ENCODE peak calls at places on chromosomes 3 and 15, in seven cellular contexts. I is A549; J is ascending aorta; R is left ventricle myocardium inferior; N is CD8-positive, alpha-beta T cell; E is adrenal gland; W is psoas muscle. Z is an unnamed sample. For H3K4me1, the result is how much of the 10 kb centered on the place peaks cover.

GRCh38 chr3:74314696-74315095 is 299.8 kb downstream of the CNTN3 start:
- DNase-seq in I (no peak), J (no peak), R (no peak), N (no peak), E (no peak), W (no peak), Z (no peak)

GRCh38 chr3:40875581-40875980 is 323.7 kb upstream of the CTNNB1 start:
- DNase-seq in I (no peak), J (no peak), R (no peak), N (no peak), E (no peak), W (no peak), Z (no peak)

GRCh38 chr3:160697628-160698382 is 20.8 kb downstream of the ARL14 start:
- DNase-seq in I (no peak), J (no peak), R (no peak), N (no peak), E (peak), W (no peak), Z (no peak)

GRCh38 chr3:48142316-48142870 is 45.8 kb downstream of the CDC25A start:
- DNase-seq in I (no peak), J (no peak), R (no peak), N (no peak), E (no peak), W (no peak), Z (no peak)

GRCh38 chr3:191085091-191085490 is 114.0 kb upstream of the OSTN start:
- DNase-seq in I (no peak), J (no peak), R (no peak), N (no peak), E (no peak), W (no peak), Z (no peak)

GRCh38 chr15:81531141-81531592 is 157.2 kb upstream of the TMC3 start:
- DNase-seq in I (no peak), J (no peak), R (no peak), N (no peak), E (peak), W (no peak), Z (no peak)

GRCh38 chr15:78750566-78750965 is 60.7 kb downstream of the ADAMTS7 start:
- DNase-seq in I (no peak), J (peak), R (no peak), N (no peak), E (peak), W (no peak), Z (no peak)

GRCh38 chr3:102400142-102400541 is 34.7 kb upstream of the ZPLD1 start:
- DNase-seq in I (no peak), J (no peak), R (no peak), N (no peak), E (no peak), W (no peak), Z (no peak)

GRCh38 chr3:130759692-130760338 is 13.2 kb upstream of the PIK3R4 start:
- DNase-seq in I (peak), J (peak), R (no peak), N (peak), E (peak), W (peak), Z (no peak)

GRCh38 chr15:87711011-87711410 is 545.5 kb downstream of the NTRK3 start:
- DNase-seq in I (no peak), J (no peak), R (no peak), N (no peak), E (no peak), W (no peak), Z (no peak)

GRCh38 chr3:157087398-157088132 is 72.4 kb downstream of the CCNL1 start:
- DNase-seq in I (no peak), J (no peak), R (no peak), N (no peak), E (no peak), W (no peak), Z (no peak)

GRCh38 chr3:30511524-30512278 is 94.7 kb upstream of the TGFBR2 start:
- DNase-seq in I (peak), J (no peak), R (no peak), N (no peak), E (peak), W (peak), Z (no peak)

GRCh38 chr15:58232273-58233065 is 94.3 kb downstream of the AQP9 start:
- DNase-seq in I (no peak), J (no peak), R (no peak), N (no peak), E (no peak), W (no peak), Z (no peak)

GRCh38 chr3:20608054-20608738 is 422.2 kb upstream of the SGO1 start:
- DNase-seq in I (no peak), J (no peak), R (no peak), N (no peak), E (no peak), W (no peak), Z (no peak)

GRCh38 chr3:12661926-12662592 is 1.9 kb downstream of the RAF1 start:
- DNase-seq in I (no peak), J (no peak), R (no peak), N (no peak), E (no peak), W (no peak), Z (no peak)

GRCh38 chr15:59420108-59420507 is 17.9 kb upstream of the FAM81A start:
- DNase-seq in I (no peak), J (no peak), R (no peak), N (no peak), E (no peak), W (no peak), Z (no peak)

GRCh38 chr3:187971629-187972028 is 182.3 kb upstream of the LPP start:
- DNase-seq in I (no peak), J (no peak), R (no peak), N (no peak), E (no peak), W (no peak), Z (no peak)

GRCh38 chr15:36798366-36798765 is 218.9 kb downstream of the CDIN1 start:
- DNase-seq in I (peak), J (no peak), R (no peak), N (no peak), E (no peak), W (no peak), Z (no peak)

GRCh38 chr15:64706011-64706911 is 69.1 kb downstream of the RBPMS2 start:
- DNase-seq in I (no peak), J (no peak), R (no peak), N (no peak), E (no peak), W (no peak), Z (no peak)

GRCh38 chr3:74267583-74268184 is 346.8 kb downstream of the CNTN3 start:
- DNase-seq in I (peak), J (peak), R (no peak), N (no peak), E (peak), W (no peak), Z (peak)

GRCh38 chr3:43770426-43771103 is 79.8 kb downstream of the ABHD5 start:
- DNase-seq in I (peak), J (peak), R (peak), N (no peak), E (peak), W (peak), Z (peak)

GRCh38 chr3:142115927-142116668 is 33.2 kb downstream of the TFDP2 start:
- DNase-seq in I (no peak), J (no peak), R (no peak), N (no peak), E (no peak), W (no peak), Z (no peak)

GRCh38 chr15:31554261-31554660 is 227.6 kb downstream of the KLF13 start:
- DNase-seq in I (no peak), J (peak), R (peak), N (no peak), E (peak), W (peak), Z (no peak)

GRCh38 chr3:105483476-105483875 is 116.8 kb downstream of the ALCAM start:
- DNase-seq in I (no peak), J (no peak), R (no peak), N (no peak), E (no peak), W (no peak), Z (no peak)

GRCh38 chr3:15932348-15933300 is 134.8 kb upstream of the ANKRD28 start:
- DNase-seq in I (no peak), J (no peak), R (no peak), N (no peak), E (no peak), W (no peak), Z (no peak)

GRCh38 chr3:49017978-49018706 is at the start of gene DALRD3:
- DNase-seq in I (peak), J (peak), R (peak), N (peak), E (peak), W (peak), Z (no peak)

GRCh38 chr15:93722165-93722564 is 509.2 kb upstream of the MCTP2 start:
- DNase-seq in I (no peak), J (no peak), R (no peak), N (no peak), E (no peak), W (no peak), Z (no peak)

GRCh38 chr3:136734382-136735070 is 17.7 kb downstream of the STAG1 start:
- DNase-seq in I (no peak), J (no peak), R (no peak), N (no peak), E (no peak), W (no peak), Z (no peak)

GRCh38 chr15:60591491-60592385 is 112.8 kb upstream of the ICE2 start:
- DNase-seq in I (peak), J (peak), R (peak), N (peak), E (peak), W (peak), Z (no peak)

GRCh38 chr3:123719785-123720531 is 135.1 kb upstream of the HACD2 start:
- DNase-seq in I (no peak), J (peak), R (peak), N (no peak), E (no peak), W (no peak), Z (no peak)

GRCh38 chr3:18396428-18396827 is 28.7 kb downstream of the SATB1 start:
- DNase-seq in I (no peak), J (no peak), R (no peak), N (no peak), E (no peak), W (no peak), Z (no peak)

GRCh38 chr3:187669675-187670504 is at the start of gene SST:
- DNase-seq in I (no peak), J (no peak), R (no peak), N (no peak), E (peak), W (peak), Z (no peak)

GRCh38 chr3:120449701-120450216 is 1.0 kb downstream of the FSTL1 start:
- DNase-seq in I (peak), J (no peak), R (no peak), N (no peak), E (no peak), W (no peak), Z (no peak)
- TF ChIP-seq CTCF in I (no peak), J (no peak), R (no peak), N (no peak), E (no peak), W (no peak), Z (no peak)

DNA sequence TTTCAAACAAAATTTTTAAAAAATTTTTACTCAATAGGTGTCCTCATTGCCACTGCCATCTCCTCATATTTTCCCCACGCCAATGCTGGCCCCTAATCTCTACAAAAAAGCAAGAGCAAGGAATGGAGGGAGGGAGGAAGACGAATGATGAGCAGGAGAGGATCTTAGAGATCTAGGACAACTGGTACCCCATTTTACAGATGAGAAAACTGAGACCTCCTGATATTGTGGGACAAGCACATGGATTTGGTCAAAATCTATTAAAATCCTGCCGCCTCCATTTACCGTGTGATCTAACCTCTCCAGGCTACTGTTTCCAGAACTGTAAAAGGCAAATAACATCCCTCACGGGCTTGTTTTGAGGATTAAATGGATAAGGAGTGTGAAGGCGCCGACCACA is 4.6 kb downstream of the HEG1 start:
- DNase-seq in I (no peak), J (no peak), R (no peak), N (no peak), E (no peak), W (no peak), Z (no peak)
- H3K4me1 ChIP-seq in I (under half), J (under half), R (half or more), N (under half), E (under half), W (half or more), Z (under half)

GRCh38 chr3:119883461-119884160 is 101.7 kb downstream of the NR1I2 start:
- DNase-seq in I (no peak), J (no peak), R (no peak), N (no peak), E (no peak), W (no peak), Z (no peak)
- TF ChIP-seq CTCF in I (peak), J (no peak), R (peak), N (no peak), E (no peak), W (no peak), Z (no peak)

DNA sequence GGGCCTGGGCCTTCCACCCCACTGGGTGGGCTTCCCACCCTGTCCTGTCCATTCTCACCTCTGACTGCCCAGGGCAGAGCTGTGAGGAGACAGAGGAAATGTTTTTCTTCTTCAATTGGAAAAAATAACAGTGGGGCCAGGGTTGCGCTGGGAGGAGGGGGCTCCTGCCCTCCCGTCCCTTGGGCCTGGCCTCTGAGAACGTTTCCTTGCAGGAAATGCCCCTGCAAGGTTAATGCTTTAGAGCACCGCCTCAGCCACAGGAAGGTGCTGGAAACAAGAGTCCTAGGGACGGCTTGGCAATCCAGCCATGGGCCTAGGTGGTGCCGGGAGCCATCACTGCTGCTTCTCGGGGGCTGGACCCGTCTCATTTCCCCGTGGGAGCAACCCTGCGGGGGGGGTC is 3.8 kb upstream of the PLXND1 start:
- DNase-seq in I (no peak), J (no peak), R (no peak), N (no peak), E (no peak), W (no peak), Z (no peak)
- H3K4me1 ChIP-seq in I (half or more), J (under half), R (half or more), N (under half), E (under half), W (under half), Z (half or more)

GRCh38 chr3:25589783-25590258 is 74.9 kb downstream of the TOP2B start:
- DNase-seq in I (no peak), J (no peak), R (no peak), N (no peak), E (no peak), W (no peak), Z (no peak)

GRCh38 chr3:25589104-25589782 is 75.5 kb downstream of the TOP2B start:
- DNase-seq in I (no peak), J (no peak), R (no peak), N (no peak), E (no peak), W (no peak), Z (no peak)

GRCh38 chr3:25588441-25589103 is 76.1 kb downstream of the TOP2B start:
- DNase-seq in I (no peak), J (no peak), R (no peak), N (no peak), E (no peak), W (no peak), Z (no peak)

GRCh38 chr3:25594007-25594502 is 70.7 kb downstream of the TOP2B start:
- DNase-seq in I (no peak), J (no peak), R (no peak), N (no peak), E (no peak), W (no peak), Z (no peak)

GRCh38 chr3:25592510-25592968 is 72.2 kb downstream of the TOP2B start:
- DNase-seq in I (peak), J (peak), R (peak), N (no peak), E (no peak), W (peak), Z (peak)
- TF ChIP-seq CTCF in I (peak), J (no peak), R (peak), N (no peak), E (no peak), W (peak), Z (peak)

GRCh38 chr3:976021-976420 is 116.8 kb upstream of the CNTN6 start:
- DNase-seq in I (no peak), J (no peak), R (no peak), N (no peak), E (no peak), W (no peak), Z (no peak)
- H3K4me1 ChIP-seq in I (under half), J (under half), R (under half), N (under half), E (under half), W (under half), Z (under half)

GRCh38 chr15:29656636-29657475 is 165.4 kb downstream of the TJP1 start:
- DNase-seq in I (peak), J (peak), R (no peak), N (no peak), E (no peak), W (no peak), Z (no peak)
- TF ChIP-seq CTCF in I (peak), J (no peak), R (no peak), N (no peak), E (no peak), W (no peak), Z (no peak)

GRCh38 chr3:66019896-66020295 is 18.8 kb downstream of the MAGI1 start:
- DNase-seq in I (no peak), J (no peak), R (no peak), N (no peak), E (no peak), W (no peak), Z (no peak)
- H3K4me1 ChIP-seq in I (under half), J (under half), R (half or more), N (under half), E (under half), W (under half), Z (under half)

Z was measured in thoracic aorta.